ENCODE peak calls at places on chromosomes 3 and 15, in five cellular contexts. T, I, Z, F and O are unnamed samples.

GRCh38 chr15:88835646-88836045 is 32.4 kb downstream of the ACAN start:
- DNase-seq in F (no peak), T (no peak), I (no peak), Z (peak; percentile 5), O (peak; percentile 52)

GRCh38 chr15:36960179-36960946 is 140.0 kb downstream of the MEIS2 start:
- DNase-seq in F (no peak), Z (no peak), I (no peak), T (no peak), O (no peak)

GRCh38 chr3:88019024-88019423 is 39.8 kb downstream of the CGGBP1 start:
- DNase-seq in Z (no peak), F (no peak), T (no peak), I (no peak), O (no peak)

GRCh38 chr3:172194702-172195392 is 155.5 kb downstream of the FNDC3B start:
- DNase-seq in I (no peak), F (no peak), Z (peak; percentile 65), T (no peak), O (no peak)

GRCh38 chr3:62502315-62503300 is 129.3 kb upstream of the FEZF2 start:
- DNase-seq in T (no peak), I (no peak), Z (no peak), F (no peak), O (no peak)

GRCh38 chr3:39577541-39577940 is 110.1 kb downstream of the MOBP start:
- DNase-seq in I (no peak), F (no peak), Z (no peak), T (no peak), O (no peak)

GRCh38 chr3:127857270-127857801 is 35.0 kb upstream of the MGLL start:
- DNase-seq in F (no peak), I (no peak), T (no peak), Z (peak; percentile 13), O (peak; percentile 9)

GRCh38 chr3:125381314-125381713 is 6.2 kb upstream of the ZNF148 start:
- DNase-seq in T (no peak), F (no peak), Z (no peak), I (no peak), O (no peak)

GRCh38 chr15:83858820-83859505 is 205.0 kb downstream of the ADAMTSL3 start:
- DNase-seq in T (no peak), I (no peak), Z (no peak), F (no peak), O (peak; percentile 42)

GRCh38 chr3:133965033-133965570 is 64.6 kb downstream of the SLCO2A1 start:
- DNase-seq in Z (peak; percentile 28), T (no peak), F (peak; percentile 15), I (peak; percentile 50), O (peak; percentile 65)

GRCh38 chr3:192054881-192055280 is 593.9 kb downstream of the PYDC2 start:
- DNase-seq in Z (peak; percentile 43), I (no peak), F (no peak), T (no peak), O (peak; percentile 64)

GRCh38 chr3:79497447-79498111 is 270.2 kb downstream of the ROBO1 start:
- DNase-seq in T (no peak), I (no peak), Z (peak; percentile 47), F (no peak), O (no peak)

GRCh38 chr3:9000041-9000440 is 36.8 kb upstream of the RAD18 start:
- DNase-seq in F (no peak), T (no peak), I (no peak), Z (no peak), O (no peak)

GRCh38 chr3:197393711-197394110 is 95.3 kb upstream of the DLG1 start:
- DNase-seq in F (no peak), Z (no peak), I (no peak), T (no peak), O (no peak)

GRCh38 chr3:175410251-175410650 is 551.1 kb downstream of the NAALADL2 start:
- DNase-seq in Z (no peak), I (no peak), T (no peak), F (no peak), O (no peak)

GRCh38 chr15:22968356-22968755 is 11.8 kb downstream of the CYFIP1 start:
- DNase-seq in Z (peak; percentile 90), I (no peak), F (peak; percentile 14), T (no peak), O (peak; percentile 69)

GRCh38 chr3:31800436-31800835 is 180.6 kb downstream of the OSBPL10 start:
- DNase-seq in F (no peak), Z (no peak), I (no peak), T (no peak), O (no peak)

GRCh38 chr3:66923991-66924390 is 74.1 kb upstream of the KBTBD8 start:
- DNase-seq in Z (no peak), F (no peak), I (no peak), T (no peak), O (no peak)

GRCh38 chr3:98699132-98699531 is 64.0 kb upstream of the ST3GAL6 start:
- DNase-seq in I (no peak), F (no peak), Z (no peak), T (no peak), O (peak; percentile 4)

DNA sequence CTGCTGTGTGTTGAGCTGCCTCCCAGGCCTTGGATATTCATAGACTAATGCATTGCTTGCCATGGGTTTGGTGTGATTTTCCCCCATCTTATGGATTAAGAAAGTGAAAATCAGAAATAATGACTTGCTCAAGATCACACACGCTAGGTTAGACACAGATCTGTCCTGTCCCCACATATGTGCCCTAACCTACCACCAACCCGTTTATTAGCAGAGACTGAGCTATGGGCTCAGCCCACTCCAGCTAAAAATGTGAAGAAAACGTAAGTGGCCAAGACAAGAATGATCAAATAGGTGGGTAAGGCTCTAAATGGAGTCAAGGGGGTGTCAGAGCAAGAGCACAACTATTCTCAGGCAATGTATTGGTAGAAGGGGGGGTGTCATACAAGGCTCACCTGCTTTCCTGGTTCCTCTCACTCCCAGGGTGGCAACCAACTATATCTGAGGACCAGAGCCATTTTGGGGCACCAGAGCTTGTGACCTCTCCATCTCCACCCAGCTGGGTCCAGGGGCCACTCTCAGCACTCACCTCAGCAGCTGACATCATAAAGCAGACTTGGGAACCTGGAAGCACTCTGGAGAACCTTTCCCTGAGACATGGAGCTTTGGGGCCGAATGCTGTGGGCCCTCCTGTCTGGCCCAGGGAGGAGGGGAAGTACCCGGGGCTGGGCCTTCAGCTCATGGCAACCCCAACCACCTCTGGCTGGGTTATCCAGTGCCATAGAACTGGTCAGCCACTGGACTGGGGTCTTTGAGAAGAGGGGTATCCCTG is 1.4 kb downstream of the HEMK1 start:
- DNase-seq in F (no peak), T (no peak), I (no peak), Z (no peak), O (no peak)
- H3K4me3 ChIP-seq in F (no peak overlapping the region), T (no peak overlapping the region), I (peak overlapping the region; percentile 78), Z (peak overlapping the region; percentile 98), O (peak overlapping the region; percentile 82)

GRCh38 chr3:25289663-25290062 is 138.4 kb upstream of the RARB start:
- DNase-seq in Z (no peak), F (no peak), T (no peak), I (no peak), O (no peak)

GRCh38 chr3:25291524-25291923 is 136.5 kb upstream of the RARB start:
- DNase-seq in Z (no peak), T (no peak), F (no peak), I (no peak), O (no peak)

GRCh38 chr3:25292604-25293003 is 135.5 kb upstream of the RARB start:
- DNase-seq in F (no peak), Z (no peak), I (no peak), T (no peak), O (no peak)

GRCh38 chr3:25294406-25294805 is 133.7 kb upstream of the RARB start:
- DNase-seq in Z (no peak), I (no peak), F (no peak), T (no peak), O (no peak)

DNA sequence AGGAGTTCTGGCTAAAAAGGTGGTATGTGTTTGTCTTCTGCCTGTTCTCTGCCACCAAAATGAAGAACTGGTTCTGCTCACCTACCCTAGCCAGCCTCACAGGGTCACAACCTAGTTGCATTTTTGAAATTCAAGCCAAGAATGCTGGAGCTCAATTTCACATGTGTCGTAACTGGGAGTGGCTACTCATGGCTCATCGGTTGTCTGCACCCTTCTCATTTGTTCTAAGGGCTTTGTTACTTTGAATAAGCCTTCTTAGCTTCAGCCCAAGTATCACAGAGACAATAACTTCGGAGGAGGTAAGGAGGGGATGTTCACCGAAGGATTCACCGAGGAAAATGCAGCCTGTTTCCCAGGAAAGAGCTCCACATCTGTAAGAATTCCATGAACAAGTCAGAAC is 134.3 kb upstream of the RARB start:
- DNase-seq in Z (peak; percentile 3), F (no peak), T (no peak), I (no peak), O (no peak)
- H3K4me3 ChIP-seq in Z (no peak overlapping the region), F (no peak overlapping the region), T (no peak overlapping the region), I (no peak overlapping the region), O (no peak overlapping the region)

GRCh38 chr15:71261418-71261817 is 146.1 kb downstream of the THSD4 start:
- DNase-seq in I (no peak), F (no peak), T (no peak), Z (no peak), O (no peak)
- H3K4me3 ChIP-seq in I (no peak overlapping the region), F (no peak overlapping the region), T (no peak overlapping the region), Z (no peak overlapping the region), O (no peak overlapping the region)

DNA sequence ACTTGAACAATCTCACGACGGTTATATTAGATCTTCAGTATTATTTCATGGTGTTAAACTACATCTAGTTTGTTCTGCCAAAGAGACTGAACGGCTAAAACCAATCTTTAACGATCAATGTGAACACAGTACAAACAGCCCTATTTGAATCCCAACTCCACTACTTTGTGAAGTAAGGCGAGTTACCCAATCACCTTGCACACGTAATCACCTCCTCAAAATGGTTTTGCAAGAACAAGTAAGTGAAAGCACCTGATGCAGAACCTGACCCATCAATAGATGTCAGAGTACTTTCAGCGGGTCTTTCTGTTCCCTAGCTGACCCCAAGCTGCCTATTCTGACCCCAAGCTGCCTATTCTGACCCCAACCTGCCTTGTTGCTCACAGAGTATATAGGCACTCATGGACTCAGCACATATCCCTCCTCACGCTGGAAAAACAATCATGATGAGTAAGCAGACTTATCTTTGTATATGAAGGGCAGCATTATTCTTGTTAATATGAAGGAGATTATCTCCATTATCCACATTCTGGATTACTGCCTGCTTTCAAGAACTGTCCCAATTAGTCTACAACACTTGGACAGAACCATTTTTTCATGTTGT is 3.8 kb downstream of the KPNA1 start:
- DNase-seq in Z (peak; percentile 13), F (no peak), I (no peak), T (no peak), O (no peak)
- H3K4me3 ChIP-seq in Z (no peak overlapping the region), F (no peak overlapping the region), I (no peak overlapping the region), T (no peak overlapping the region), O (no peak overlapping the region)

GRCh38 chr3:177551431-177551836 is 354.2 kb upstream of the TBL1XR1 start:
- DNase-seq in Z (no peak), F (peak; percentile 63), T (no peak), I (no peak), O (no peak)

GRCh38 chr3:177547953-177548352 is 350.7 kb upstream of the TBL1XR1 start:
- DNase-seq in F (no peak), Z (no peak), I (no peak), T (no peak), O (no peak)

GRCh38 chr3:177550667-177551066 is 353.4 kb upstream of the TBL1XR1 start:
- DNase-seq in Z (no peak), F (no peak), T (no peak), I (no peak), O (no peak)

DNA sequence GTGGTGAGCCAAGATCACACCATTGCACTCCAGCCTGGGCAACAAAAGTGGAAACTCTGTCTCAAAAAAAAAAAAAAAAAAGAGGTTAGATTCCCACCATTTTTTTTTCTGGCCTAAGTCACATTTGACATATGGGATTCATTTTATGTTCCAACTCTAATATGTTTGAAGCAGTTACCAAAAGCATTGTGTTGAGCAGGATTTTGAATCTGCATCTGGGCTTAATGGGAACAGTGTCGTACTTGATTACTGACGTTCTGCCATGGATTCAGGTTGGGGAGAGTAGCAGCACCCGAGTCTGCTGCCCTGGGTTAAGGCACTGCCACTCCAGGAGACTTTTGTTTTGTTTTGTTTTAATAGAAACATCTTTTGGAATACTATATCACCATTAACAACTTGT is 348.7 kb upstream of the TBL1XR1 start:
- DNase-seq in Z (no peak), F (no peak), T (no peak), I (no peak), O (no peak)
- H3K4me3 ChIP-seq in Z (no peak overlapping the region), F (no peak overlapping the region), T (no peak overlapping the region), I (no peak overlapping the region), O (no peak overlapping the region)